ENCODE peak calls at places on chromosomes 6 and 20, in seven cellular contexts. G, P, I, A, D, S and O are unnamed samples.

GRCh38 chr6:48136856-48137255 is 25.9 kb upstream of the PTCHD4 start:
- DNase-seq in A (no peak), I (no peak), D (no peak), P (peak), G (no peak), S (no peak), O (no peak)

GRCh38 chr6:152605342-152605741 is 31.8 kb downstream of the SYNE1 start:
- DNase-seq in S (no peak), P (peak), G (no peak), A (no peak), D (no peak), I (no peak), O (no peak)

GRCh38 chr6:13763740-13764381 is 50.5 kb downstream of the MCUR1 start:
- DNase-seq in D (no peak), G (no peak), S (no peak), I (no peak), A (no peak), P (no peak), O (no peak)

GRCh38 chr6:9397981-9398559 is 962.7 kb upstream of the SLC35B3 start:
- DNase-seq in S (peak), A (no peak), G (no peak), P (no peak), I (no peak), D (peak), O (no peak)

GRCh38 chr6:152948150-152948768 is 34.6 kb downstream of the FBXO5 start:
- DNase-seq in S (no peak), P (peak), D (no peak), I (peak), G (no peak), A (peak), O (peak)

GRCh38 chr20:20864346-20865096 is 152.1 kb upstream of the RALGAPA2 start:
- DNase-seq in P (peak), G (no peak), I (peak), A (no peak), S (no peak), D (no peak), O (no peak)

GRCh38 chr20:32830437-32830836 is 10.7 kb downstream of the MAPRE1 start:
- DNase-seq in S (peak), I (no peak), G (peak), P (peak), D (no peak), A (peak), O (no peak)

GRCh38 chr6:170439366-170440351 is 113.4 kb downstream of the PSMB1 start:
- DNase-seq in A (no peak), G (no peak), I (no peak), S (no peak), P (no peak), D (no peak), O (no peak)

GRCh38 chr6:155349129-155349528 is 34.8 kb upstream of the TFB1M start:
- DNase-seq in G (no peak), A (no peak), S (no peak), P (no peak), D (no peak), I (no peak), O (no peak)